ENCODE peak calls at places on chromosome 6, in eight cellular contexts. One of them, this sample, is unnamed.

GRCh38 chr6:105566503-105566902 is 163.6 kb upstream of the PREP start:
- DNase-seq in anterior cingulate cortex: no peak
- DNase-seq in NCI-H1436 treated with DMSO at 0.1 percent for 48 hours: no peak
- DNase-seq in SK-MEL-5: no peak
- DNase-seq in mucosa of descending colon: no peak
- DNase-seq in CD8-positive, alpha-beta T cell: no peak
- DNase-seq in activated CD8-positive, alpha-beta memory T cell treated with anti-CD3 and anti-CD28 coated beads for 1 hour: no peak
- DNase-seq in amniotic stem cell: no peak
- DNase-seq in this sample: no peak

GRCh38 chr6:35511183-35511941 is 1.3 kb downstream of the TULP1 start:
- DNase-seq in anterior cingulate cortex: no peak
- DNase-seq in NCI-H1436 treated with DMSO at 0.1 percent for 48 hours: no peak
- DNase-seq in SK-MEL-5: no peak
- DNase-seq in mucosa of descending colon: no peak
- DNase-seq in CD8-positive, alpha-beta T cell: no peak
- DNase-seq in activated CD8-positive, alpha-beta memory T cell treated with anti-CD3 and anti-CD28 coated beads for 1 hour: no peak
- DNase-seq in amniotic stem cell: no peak
- DNase-seq in this sample: no peak

GRCh38 chr6:150202934-150203333 is 60.1 kb downstream of the PPP1R14C start:
- DNase-seq in anterior cingulate cortex: no peak
- DNase-seq in NCI-H1436 treated with DMSO at 0.1 percent for 48 hours: no peak
- DNase-seq in SK-MEL-5: no peak
- DNase-seq in mucosa of descending colon: no peak
- DNase-seq in CD8-positive, alpha-beta T cell: no peak
- DNase-seq in activated CD8-positive, alpha-beta memory T cell treated with anti-CD3 and anti-CD28 coated beads for 1 hour: no peak
- DNase-seq in amniotic stem cell: no peak
- DNase-seq in this sample: no peak

GRCh38 chr6:96624957-96625356 is 62.0 kb downstream of the FHL5 start:
- DNase-seq in anterior cingulate cortex: no peak
- DNase-seq in NCI-H1436 treated with DMSO at 0.1 percent for 48 hours: no peak
- DNase-seq in SK-MEL-5: no peak
- DNase-seq in mucosa of descending colon: no peak
- DNase-seq in CD8-positive, alpha-beta T cell: no peak
- DNase-seq in activated CD8-positive, alpha-beta memory T cell treated with anti-CD3 and anti-CD28 coated beads for 1 hour: no peak
- DNase-seq in amniotic stem cell: no peak
- DNase-seq in this sample: no peak

GRCh38 chr6:26594730-26595632 is 1.8 kb upstream of the ABT1 start:
- DNase-seq in anterior cingulate cortex: no peak
- DNase-seq in NCI-H1436 treated with DMSO at 0.1 percent for 48 hours: peak
- DNase-seq in SK-MEL-5: peak
- DNase-seq in mucosa of descending colon: no peak
- DNase-seq in CD8-positive, alpha-beta T cell: no peak
- DNase-seq in activated CD8-positive, alpha-beta memory T cell treated with anti-CD3 and anti-CD28 coated beads for 1 hour: no peak
- DNase-seq in amniotic stem cell: peak
- DNase-seq in this sample: no peak

GRCh38 chr6:6781172-6781876 is 192.8 kb downstream of the LY86 start:
- DNase-seq in anterior cingulate cortex: peak
- DNase-seq in NCI-H1436 treated with DMSO at 0.1 percent for 48 hours: no peak
- DNase-seq in SK-MEL-5: peak
- DNase-seq in mucosa of descending colon: no peak
- DNase-seq in CD8-positive, alpha-beta T cell: no peak
- DNase-seq in activated CD8-positive, alpha-beta memory T cell treated with anti-CD3 and anti-CD28 coated beads for 1 hour: no peak
- DNase-seq in amniotic stem cell: no peak
- DNase-seq in this sample: no peak

GRCh38 chr6:20129290-20130088 is 82.8 kb downstream of the MBOAT1 start:
- DNase-seq in anterior cingulate cortex: no peak
- DNase-seq in NCI-H1436 treated with DMSO at 0.1 percent for 48 hours: no peak
- DNase-seq in SK-MEL-5: no peak
- DNase-seq in mucosa of descending colon: no peak
- DNase-seq in CD8-positive, alpha-beta T cell: no peak
- DNase-seq in activated CD8-positive, alpha-beta memory T cell treated with anti-CD3 and anti-CD28 coated beads for 1 hour: no peak
- DNase-seq in amniotic stem cell: no peak
- DNase-seq in this sample: no peak

GRCh38 chr6:35719830-35720733 is 16.8 kb upstream of the ARMC12 start:
- DNase-seq in anterior cingulate cortex: peak
- DNase-seq in NCI-H1436 treated with DMSO at 0.1 percent for 48 hours: no peak
- DNase-seq in SK-MEL-5: no peak
- DNase-seq in mucosa of descending colon: peak
- DNase-seq in CD8-positive, alpha-beta T cell: peak
- DNase-seq in activated CD8-positive, alpha-beta memory T cell treated with anti-CD3 and anti-CD28 coated beads for 1 hour: no peak
- DNase-seq in amniotic stem cell: no peak
- DNase-seq in this sample: no peak